ENCODE peak calls at places on chromosomes 13 and 19, in four cellular contexts. One of them, this sample, is unnamed.

GRCh38 chr19:33124207-33125098 is 7.5 kb upstream of the WDR88 start:
- DNase-seq in GM12878: no peak
- DNase-seq in H1: no peak
- DNase-seq in K562: peak; percentile 59
- DNase-seq in this sample: peak; percentile 49

GRCh38 chr19:46697142-46697960 is 19.6 kb downstream of the PRKD2 start:
- DNase-seq in H1: peak; percentile 99
- DNase-seq in K562: peak; percentile 100
- DNase-seq in GM12878: no peak
- DNase-seq in this sample: peak; percentile 72

GRCh38 chr13:32212420-32212819 is 102.7 kb downstream of the ZAR1L start:
- DNase-seq in K562: no peak
- DNase-seq in H1: no peak
- DNase-seq in GM12878: no peak
- DNase-seq in this sample: no peak

GRCh38 chr13:50914301-50914700 is 4.7 kb downstream of the RNASEH2B start:
- DNase-seq in GM12878: no peak
- DNase-seq in K562: no peak
- DNase-seq in H1: no peak
- DNase-seq in this sample: no peak

GRCh38 chr19:51788029-51788428 is 6.9 kb upstream of the FPR3 start:
- DNase-seq in H1: no peak
- DNase-seq in GM12878: no peak
- DNase-seq in K562: no peak
- DNase-seq in this sample: no peak

GRCh38 chr19:46409146-46409545 is 4.2 kb downstream of the CCDC8 start:
- DNase-seq in K562: no peak
- DNase-seq in GM12878: no peak
- DNase-seq in H1: no peak
- DNase-seq in this sample: no peak

GRCh38 chr13:108306768-108307332 is 37.3 kb downstream of the TNFSF13B start:
- DNase-seq in H1: no peak
- DNase-seq in K562: no peak
- DNase-seq in GM12878: no peak
- DNase-seq in this sample: no peak

GRCh38 chr19:30144794-30145193 is 202.8 kb downstream of the URI1 start:
- DNase-seq in K562: no peak
- DNase-seq in H1: no peak
- DNase-seq in GM12878: no peak
- DNase-seq in this sample: no peak

GRCh38 chr19:39824143-39825092 is 9.5 kb downstream of the DYRK1B start:
- DNase-seq in GM12878: peak; percentile 67
- DNase-seq in H1: peak; percentile 86
- DNase-seq in K562: no peak
- DNase-seq in this sample: peak; percentile 93

GRCh38 chr13:36067619-36068456 is 63.3 kb downstream of the DCLK1 start:
- DNase-seq in K562: no peak
- DNase-seq in H1: no peak
- DNase-seq in GM12878: no peak
- DNase-seq in this sample: no peak

GRCh38 chr13:91216928-91217700 is 130.4 kb upstream of the MIR17HG start:
- DNase-seq in GM12878: no peak
- DNase-seq in H1: no peak
- DNase-seq in K562: no peak
- DNase-seq in this sample: no peak

GRCh38 chr13:60811581-60811980 is 414.6 kb downstream of the TDRD3 start:
- DNase-seq in GM12878: no peak
- DNase-seq in K562: no peak
- DNase-seq in H1: no peak
- DNase-seq in this sample: no peak

GRCh38 chr19:50565984-50566903 is 2.0 kb downstream of the LRRC4B start:
- DNase-seq in GM12878: no peak
- DNase-seq in K562: no peak
- DNase-seq in H1: peak; percentile 70
- DNase-seq in this sample: no peak

GRCh38 chr19:34881982-34882381 is 44.7 kb upstream of the ZNF30 start:
- DNase-seq in GM12878: no peak
- DNase-seq in K562: no peak
- DNase-seq in H1: no peak
- DNase-seq in this sample: no peak

GRCh38 chr19:34879563-34879962 is 47.1 kb upstream of the ZNF30 start:
- DNase-seq in GM12878: no peak
- DNase-seq in K562: no peak
- DNase-seq in H1: no peak
- DNase-seq in this sample: no peak

DNA sequence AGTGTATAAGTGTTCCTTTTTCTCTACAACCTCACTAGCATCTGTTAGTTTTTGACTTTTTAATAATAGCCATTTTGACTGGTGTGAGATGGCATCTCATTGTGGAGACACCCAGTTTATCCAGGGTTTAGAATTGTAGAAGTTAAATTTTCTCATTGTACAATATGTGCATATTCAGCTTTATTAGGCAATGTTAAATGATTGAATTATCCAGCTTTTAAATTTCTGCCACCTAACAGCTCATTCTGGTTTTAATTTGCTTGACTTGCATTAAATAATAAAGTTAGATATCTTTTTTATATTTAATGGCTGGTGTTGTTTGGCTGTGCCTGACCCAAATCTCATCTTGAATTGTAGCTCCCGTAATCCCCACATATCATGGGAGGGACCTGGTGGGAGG is 46.7 kb upstream of the ZNF30 start:
- DNase-seq in K562: no peak
- DNase-seq in H1: no peak
- DNase-seq in GM12878: no peak
- DNase-seq in this sample: no peak
- TF ChIP-seq RFX5 in K562: no peak
- TF ChIP-seq RFX5 in H1: no peak
- TF ChIP-seq RFX5 in GM12878: no peak
- TF ChIP-seq RFX5 in this sample: no peak

GRCh38 chr19:10767726-10768125 is 49.8 kb downstream of the DNM2 start:
- DNase-seq in H1: no peak
- DNase-seq in GM12878: no peak
- DNase-seq in K562: no peak
- DNase-seq in this sample: no peak

GRCh38 chr19:10768369-10768768 is 50.5 kb downstream of the DNM2 start:
- DNase-seq in H1: no peak
- DNase-seq in GM12878: no peak
- DNase-seq in K562: no peak
- DNase-seq in this sample: no peak

GRCh38 chr19:10764340-10764894 is 46.5 kb downstream of the DNM2 start:
- DNase-seq in H1: no peak
- DNase-seq in GM12878: no peak
- DNase-seq in K562: no peak
- DNase-seq in this sample: no peak

GRCh38 chr19:10766681-10767201 is 48.9 kb downstream of the DNM2 start:
- DNase-seq in H1: no peak
- DNase-seq in K562: no peak
- DNase-seq in GM12878: no peak
- DNase-seq in this sample: peak; percentile 81

GRCh38 chr19:10766049-10766623 is 48.3 kb downstream of the DNM2 start:
- DNase-seq in K562: no peak
- DNase-seq in H1: no peak
- DNase-seq in GM12878: no peak
- DNase-seq in this sample: no peak
- TF ChIP-seq NRF1 in K562: no peak
- TF ChIP-seq NRF1 in H1: no peak
- TF ChIP-seq NRF1 in GM12878: no peak
- TF ChIP-seq NRF1 in this sample: no peak

GRCh38 chr13:27953671-27954405 is 15.3 kb downstream of the CDX2 start:
- DNase-seq in H1: peak; percentile 95
- DNase-seq in GM12878: no peak
- DNase-seq in K562: peak; percentile 56
- DNase-seq in this sample: peak; percentile 90

GRCh38 chr13:27954406-27954851 is 14.7 kb downstream of the CDX2 start:
- DNase-seq in H1: peak; percentile 75
- DNase-seq in K562: no peak
- DNase-seq in GM12878: no peak
- DNase-seq in this sample: peak; percentile 34

GRCh38 chr13:27956576-27957300 is 12.4 kb downstream of the CDX2 start:
- DNase-seq in H1: no peak
- DNase-seq in GM12878: no peak
- DNase-seq in K562: no peak
- DNase-seq in this sample: no peak

GRCh38 chr13:27955192-27955591 is 13.9 kb downstream of the CDX2 start:
- DNase-seq in K562: no peak
- DNase-seq in H1: no peak
- DNase-seq in GM12878: no peak
- DNase-seq in this sample: no peak

GRCh38 chr13:27952931-27953670 is 16.0 kb downstream of the CDX2 start:
- DNase-seq in K562: no peak
- DNase-seq in H1: no peak
- DNase-seq in GM12878: no peak
- DNase-seq in this sample: no peak
- TF ChIP-seq SIN3A in K562: no peak
- TF ChIP-seq SIN3A in H1: no peak
- TF ChIP-seq SIN3A in GM12878: no peak
- TF ChIP-seq SIN3A in this sample: no peak

GRCh38 chr19:5624154-5624663 is 1.3 kb downstream of the SAFB start:
- DNase-seq in K562: no peak
- DNase-seq in H1: peak; percentile 45
- DNase-seq in GM12878: no peak
- DNase-seq in this sample: peak; percentile 35
- TF ChIP-seq RFX5 in K562: no peak
- TF ChIP-seq RFX5 in H1: no peak
- TF ChIP-seq RFX5 in GM12878: no peak
- TF ChIP-seq RFX5 in this sample: no peak

GRCh38 chr13:93230466-93230865 is 3.9 kb downstream of the GPC6 start:
- DNase-seq in K562: no peak
- DNase-seq in GM12878: no peak
- DNase-seq in H1: no peak
- DNase-seq in this sample: no peak
- TF ChIP-seq NRF1 in K562: no peak
- TF ChIP-seq NRF1 in GM12878: no peak
- TF ChIP-seq NRF1 in H1: no peak
- TF ChIP-seq NRF1 in this sample: no peak

GRCh38 chr13:113857531-113858195 is 6.2 kb downstream of the GAS6 start:
- DNase-seq in K562: no peak
- DNase-seq in GM12878: no peak
- DNase-seq in H1: peak; percentile 50
- DNase-seq in this sample: no peak
- TF ChIP-seq SIN3A in K562: no peak
- TF ChIP-seq SIN3A in GM12878: no peak
- TF ChIP-seq SIN3A in H1: no peak
- TF ChIP-seq SIN3A in this sample: no peak

GRCh38 chr19:18775586-18776287 is 15.4 kb downstream of the COMP start:
- DNase-seq in K562: peak; percentile 42
- DNase-seq in H1: no peak
- DNase-seq in GM12878: no peak
- DNase-seq in this sample: no peak
- TF ChIP-seq RFX5 in K562: no peak
- TF ChIP-seq RFX5 in H1: no peak
- TF ChIP-seq RFX5 in GM12878: no peak
- TF ChIP-seq RFX5 in this sample: no peak

GRCh38 chr19:9342610-9343304 is 18.8 kb downstream of the ZNF559 start:
- DNase-seq in GM12878: no peak
- DNase-seq in K562: no peak
- DNase-seq in H1: no peak
- DNase-seq in this sample: no peak
- TF ChIP-seq NRF1 in GM12878: no peak
- TF ChIP-seq NRF1 in K562: no peak
- TF ChIP-seq NRF1 in H1: no peak
- TF ChIP-seq NRF1 in this sample: no peak

GRCh38 chr19:34259367-34259865 is 5.1 kb downstream of the GARRE1 start:
- DNase-seq in H1: no peak
- DNase-seq in K562: no peak
- DNase-seq in GM12878: no peak
- DNase-seq in this sample: no peak
- TF ChIP-seq SIN3A in H1: no peak
- TF ChIP-seq SIN3A in K562: no peak
- TF ChIP-seq SIN3A in GM12878: no peak
- TF ChIP-seq SIN3A in this sample: no peak

GRCh38 chr19:44611812-44612295 is 1.5 kb upstream of the IGSF23 start:
- DNase-seq in GM12878: no peak
- DNase-seq in K562: no peak
- DNase-seq in H1: no peak
- DNase-seq in this sample: no peak
- TF ChIP-seq RFX5 in GM12878: no peak
- TF ChIP-seq RFX5 in K562: no peak
- TF ChIP-seq RFX5 in H1: no peak
- TF ChIP-seq RFX5 in this sample: no peak